ENCODE peak calls at places on chromosomes 2 and 18, in five cellular contexts. F is stimulated activated CD4-positive, alpha-beta T cell treated with anti-CD3 and anti-CD28 coated beads, Interleukin-1b, Interleukin-23, amount 100 ng/mL, for 24 hours; L is NCI-H2029 treated with DMSO at 0.1 percent for 48 hours; H is H7; B is thyroid gland. Q is an unnamed sample.

GRCh38 chr2:18792226-18792629 is 202.9 kb upstream of the NT5C1B start:
- DNase-seq in F (no peak), L (no peak), H (no peak), B (no peak), Q (no peak)

GRCh38 chr2:94759211-94759610 is 112.0 kb upstream of the TEKT4 start:
- DNase-seq in F (no peak), L (no peak), H (no peak), B (peak; percentile 14), Q (no peak)

GRCh38 chr2:226727251-226727650 is 72.4 kb downstream of the IRS1 start:
- DNase-seq in F (no peak), L (no peak), H (no peak), B (no peak), Q (no peak)

GRCh38 chr2:26570083-26570430 is 71.1 kb downstream of the CIB4 start:
- DNase-seq in F (no peak), L (no peak), H (peak; percentile 49), B (no peak), Q (no peak)

GRCh38 chr2:219002395-219003266 is 9.4 kb upstream of the CRYBA2 start:
- DNase-seq in F (peak; percentile 32), L (peak; percentile 45), H (peak; percentile 98), B (peak; percentile 55), Q (peak; percentile 97)

GRCh38 chr2:7612969-7613368 is 695.8 kb downstream of the RNF144A start:
- DNase-seq in F (no peak), L (no peak), H (no peak), B (no peak), Q (no peak)

GRCh38 chr2:219010162-219010756 is 17.0 kb upstream of the CRYBA2 start:
- DNase-seq in F (no peak), L (no peak), H (peak; percentile 86), B (peak; percentile 28), Q (peak; percentile 82)

GRCh38 chr2:217993817-217994459 is 8.9 kb downstream of the TNS1 start:
- DNase-seq in F (peak; percentile 42), L (peak; percentile 3), H (peak; percentile 96), B (peak; percentile 68), Q (peak; percentile 92)

GRCh38 chr2:175039490-175039889 is 34.3 kb upstream of the CHN1 start:
- DNase-seq in F (no peak), L (no peak), H (no peak), B (no peak), Q (no peak)

GRCh38 chr18:80159713-80160636 is 50.9 kb downstream of the ADNP2 start:
- DNase-seq in F (no peak), L (no peak), H (peak; percentile 66), B (peak; percentile 61), Q (peak; percentile 72)

GRCh38 chr2:126725580-126725979 is 69.6 kb downstream of the GYPC start:
- DNase-seq in F (no peak), L (no peak), H (no peak), B (no peak), Q (no peak)

GRCh38 chr2:80643598-80643997 is 339.0 kb upstream of the LRRTM1 start:
- DNase-seq in F (no peak), L (no peak), H (no peak), B (no peak), Q (no peak)